ENCODE peak calls at places on chromosome 18, in nine cellular contexts. X is colonic mucosa; P is CD4-positive, alpha-beta T cell; V is right lobe of liver; N is pancreas; E is body of pancreas; B is AG04450; M is fibroblast of lung; U is osteoblast. Z is an unnamed sample.

GRCh38 chr18:23588836-23589560 is 2.7 kb upstream of the NPC1 start:
- DNase-seq in X (no peak), P (no peak), V (no peak), N (no peak), E (no peak), B (no peak), M (peak; percentile 54), U (peak; percentile 66), Z (no peak)

GRCh38 chr18:55322176-55322735 is 265.7 kb downstream of the TCF4 start:
- DNase-seq in X (peak; percentile 61), P (no peak), V (peak; percentile 56), N (peak; percentile 71), E (peak; percentile 81), B (peak; percentile 88), M (peak; percentile 95), U (peak; percentile 82), Z (peak; percentile 84)

GRCh38 chr18:24023185-24023814 is 8.7 kb downstream of the TTC39C start:
- DNase-seq in X (no peak), P (no peak), V (no peak), N (no peak), E (no peak), B (no peak), M (no peak), U (no peak), Z (peak; percentile 23)

GRCh38 chr18:52903858-52904257 is 563.9 kb downstream of the DCC start:
- DNase-seq in X (peak; percentile 57), P (no peak), V (peak; percentile 52), N (peak; percentile 74), E (peak; percentile 55), B (no peak), M (no peak), U (no peak), Z (peak; percentile 75)

GRCh38 chr18:9708882-9709877 is 1.1 kb downstream of the RAB31 start:
- DNase-seq in X (peak; percentile 27), P (no peak), V (peak; percentile 50), N (peak; percentile 70), E (no peak), B (no peak), M (peak; percentile 45), U (peak; percentile 84), Z (no peak)

GRCh38 chr18:57759650-57760049 is 43.5 kb downstream of the ATP8B1 start:
- DNase-seq in X (no peak), P (no peak), V (no peak), N (no peak), E (no peak), B (no peak), M (peak; percentile 42), U (peak; percentile 37), Z (no peak)

GRCh38 chr18:79495591-79496071 is 99.9 kb downstream of the NFATC1 start:
- DNase-seq in X (no peak), P (no peak), V (peak; percentile 28), N (peak; percentile 35), E (no peak), B (no peak), M (no peak), U (peak; percentile 68), Z (no peak)

GRCh38 chr18:24421831-24422230 is 4.6 kb upstream of the IMPACT start:
- DNase-seq in X (no peak), P (no peak), V (no peak), N (no peak), E (no peak), B (no peak), M (no peak), U (no peak), Z (no peak)

GRCh38 chr18:39935598-39935997 is 2019.4 kb upstream of the PIK3C3 start:
- DNase-seq in X (no peak), P (no peak), V (no peak), N (no peak), E (no peak), B (no peak), M (no peak), U (no peak), Z (no peak)

GRCh38 chr18:4586729-4587128 is 131.6 kb upstream of the DLGAP1 start:
- DNase-seq in X (no peak), P (no peak), V (no peak), N (no peak), E (no peak), B (no peak), M (no peak), U (no peak), Z (no peak)

GRCh38 chr18:56200381-56200831 is 438.0 kb downstream of the TXNL1 start:
- DNase-seq in X (no peak), P (no peak), V (no peak), N (no peak), E (no peak), B (peak; percentile 61), M (peak; percentile 76), U (peak; percentile 54), Z (no peak)

GRCh38 chr18:13973061-13973460 is 57.7 kb upstream of the MC2R start:
- DNase-seq in X (no peak), P (no peak), V (no peak), N (no peak), E (no peak), B (no peak), M (no peak), U (no peak), Z (no peak)

DNA sequence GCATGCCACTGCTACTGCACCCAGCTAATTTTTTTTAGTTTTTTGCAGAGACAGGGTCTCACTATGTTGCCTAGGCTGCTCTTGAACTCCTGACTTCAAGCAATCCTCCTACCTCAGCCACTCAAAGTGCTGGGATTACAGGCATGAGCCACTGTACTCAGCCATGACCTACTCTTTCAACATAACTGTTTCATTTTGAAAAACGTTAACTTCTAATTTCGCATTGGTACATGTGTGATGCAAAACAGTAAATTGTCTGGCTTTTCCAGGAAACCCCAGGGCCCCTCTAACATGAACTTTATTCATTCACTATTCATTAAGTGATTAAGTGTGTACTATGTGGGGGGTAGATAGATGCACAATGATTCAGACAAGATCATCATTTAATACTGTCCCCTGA is 365.0 kb downstream of the SS18 start:
- DNase-seq in X (no peak), P (no peak), V (no peak), N (no peak), E (no peak), B (no peak), M (no peak), U (no peak), Z (no peak)
- H3K27ac ChIP-seq in X (no peak overlapping the region), P (no peak overlapping the region), V (no peak overlapping the region), N (no peak overlapping the region), E (no peak overlapping the region), B (no peak overlapping the region), M (no peak overlapping the region), U (no peak overlapping the region), Z (no peak overlapping the region)

GRCh38 chr18:7566587-7567486 is at the start of gene PTPRM:
- DNase-seq in X (peak; percentile 65), P (peak; percentile 8), V (peak; percentile 91), N (peak; percentile 93), E (peak; percentile 88), B (no peak), M (peak; percentile 76), U (peak; percentile 99), Z (peak; percentile 59)
- TF ChIP-seq CTCF in X (no peak), P (no peak), V (no peak), N (no peak), E (peak; percentile 99), B (peak; percentile 29), M (no peak), U (peak; percentile 10), Z (peak; percentile 54)

GRCh38 chr18:31497711-31498449 is at the start of gene DSG2:
- DNase-seq in X (peak; percentile 91), P (no peak), V (peak; percentile 92), N (peak; percentile 94), E (peak; percentile 88), B (no peak), M (peak; percentile 56), U (peak; percentile 92), Z (peak; percentile 71)
- H3K27ac ChIP-seq in X (peak within 1 kb of the TSS; percentile 97), P (no peak within 1 kb of the TSS), V (peak within 1 kb of the TSS; percentile 71), N (peak within 1 kb of the TSS; percentile 96), E (peak within 1 kb of the TSS; percentile 86), B (no peak within 1 kb of the TSS), M (no peak within 1 kb of the TSS), U (no peak within 1 kb of the TSS), Z (peak within 1 kb of the TSS; percentile 65)

GRCh38 chr18:40955351-40955750 is 999.7 kb upstream of the PIK3C3 start:
- DNase-seq in X (no peak), P (no peak), V (no peak), N (no peak), E (no peak), B (no peak), M (no peak), U (no peak), Z (no peak)

GRCh38 chr18:40956213-40956612 is 998.8 kb upstream of the PIK3C3 start:
- DNase-seq in X (no peak), P (no peak), V (no peak), N (no peak), E (no peak), B (no peak), M (no peak), U (no peak), Z (peak; percentile 56)

GRCh38 chr18:40962784-40963183 is 992.2 kb upstream of the PIK3C3 start:
- DNase-seq in X (no peak), P (no peak), V (no peak), N (no peak), E (no peak), B (no peak), M (peak; percentile 34), U (no peak), Z (no peak)

GRCh38 chr18:40957533-40958070 is 997.4 kb upstream of the PIK3C3 start:
- DNase-seq in X (no peak), P (no peak), V (no peak), N (no peak), E (no peak), B (peak; percentile 6), M (no peak), U (no peak), Z (no peak)
- TF ChIP-seq CTCF in X (no peak), P (no peak), V (peak; percentile 8), N (no peak), E (no peak), B (peak; percentile 24), M (no peak), U (no peak), Z (peak; percentile 10)

GRCh38 chr18:32081881-32082280 is 9.8 kb upstream of the RNF138 start:
- DNase-seq in X (no peak), P (no peak), V (no peak), N (no peak), E (no peak), B (no peak), M (peak; percentile 74), U (peak; percentile 38), Z (no peak)

GRCh38 chr18:32086866-32087265 is 4.8 kb upstream of the RNF138 start:
- DNase-seq in X (no peak), P (no peak), V (no peak), N (no peak), E (no peak), B (peak; percentile 6), M (peak; percentile 70), U (no peak), Z (no peak)

GRCh38 chr18:32078845-32079244 is 12.8 kb upstream of the RNF138 start:
- DNase-seq in X (no peak), P (no peak), V (no peak), N (no peak), E (no peak), B (no peak), M (no peak), U (no peak), Z (no peak)

DNA sequence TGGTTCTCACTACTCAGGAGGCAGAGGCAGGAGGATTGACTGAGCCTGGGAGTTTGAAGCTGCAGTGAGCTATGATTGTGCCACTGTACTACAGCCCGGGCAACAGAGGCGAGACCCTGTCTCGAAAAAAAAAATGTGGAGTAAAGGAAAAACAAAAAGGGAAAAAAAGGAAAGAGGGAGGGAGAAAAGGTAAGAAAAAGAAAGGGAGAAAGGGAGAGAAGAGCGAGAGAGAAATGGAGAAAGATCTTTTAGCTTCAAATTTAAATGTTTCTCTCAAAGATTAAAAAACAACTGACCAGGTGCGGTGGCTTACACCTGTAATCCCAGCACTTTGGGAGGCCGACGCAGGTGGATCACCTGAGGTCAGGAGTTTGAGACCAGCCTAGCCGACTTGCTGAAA is 7.9 kb upstream of the RNF138 start:
- DNase-seq in X (no peak), P (no peak), V (no peak), N (no peak), E (no peak), B (no peak), M (no peak), U (no peak), Z (no peak)
- H3K27ac ChIP-seq in X (no peak overlapping the region), P (no peak overlapping the region), V (no peak overlapping the region), N (no peak overlapping the region), E (no peak overlapping the region), B (no peak overlapping the region), M (no peak overlapping the region), U (no peak overlapping the region), Z (no peak overlapping the region)